ENCODE peak calls at places on chromosomes 5 and 9, in nine cellular contexts. T, S, Q, D, R, M, P, L and Z are unnamed samples.

GRCh38 chr5:148979104-148979723 is 83.6 kb downstream of the SH3TC2 start:
- DNase-seq in T (peak; percentile 42), S (no peak), Q (no peak), D (no peak), R (no peak), M (no peak), P (no peak), L (no peak), Z (no peak)

GRCh38 chr9:121613009-121613766 is 38.2 kb upstream of the DAB2IP start:
- DNase-seq in T (no peak), S (no peak), Q (no peak), D (no peak), R (no peak), M (no peak), P (no peak), L (no peak), Z (no peak)

GRCh38 chr5:125536095-125536494 is 789.7 kb upstream of the ZNF608 start:
- DNase-seq in T (no peak), S (no peak), Q (no peak), D (no peak), R (no peak), M (no peak), P (no peak), L (no peak), Z (no peak)

GRCh38 chr9:117073539-117074336 is 341.1 kb downstream of the ASTN2 start:
- DNase-seq in T (peak; percentile 29), S (peak; percentile 15), Q (peak; percentile 50), D (no peak), R (no peak), M (no peak), P (peak; percentile 78), L (no peak), Z (peak; percentile 91)

GRCh38 chr9:4615778-4616177 is 46.3 kb upstream of the PLPP6 start:
- DNase-seq in T (no peak), S (no peak), Q (no peak), D (no peak), R (no peak), M (no peak), P (no peak), L (no peak), Z (no peak)

GRCh38 chr9:136587145-136587943 is 41.5 kb upstream of the NOTCH1 start:
- DNase-seq in T (peak; percentile 63), S (no peak), Q (peak; percentile 93), D (peak; percentile 67), R (peak; percentile 68), M (no peak), P (peak; percentile 87), L (no peak), Z (peak; percentile 92)

GRCh38 chr5:79088507-79088906 is 18.9 kb downstream of the BHMT2 start:
- DNase-seq in T (no peak), S (no peak), Q (no peak), D (no peak), R (no peak), M (no peak), P (no peak), L (no peak), Z (peak; percentile 50)

GRCh38 chr5:77223653-77224052 is 13.2 kb downstream of the PDE8B start:
- DNase-seq in T (no peak), S (no peak), Q (no peak), D (no peak), R (no peak), M (no peak), P (no peak), L (no peak), Z (no peak)

GRCh38 chr9:89850153-89850552 is 245.3 kb downstream of the GADD45G start:
- DNase-seq in T (no peak), S (no peak), Q (no peak), D (no peak), R (no peak), M (no peak), P (no peak), L (no peak), Z (peak; percentile 7)

GRCh38 chr9:95008151-95008771 is 281.8 kb downstream of the AOPEP start:
- DNase-seq in T (peak; percentile 45), S (no peak), Q (no peak), D (peak; percentile 33), R (peak; percentile 61), M (no peak), P (no peak), L (no peak), Z (no peak)

GRCh38 chr5:89374818-89375521 is 492.0 kb upstream of the MEF2C start:
- DNase-seq in T (no peak), S (no peak), Q (no peak), D (no peak), R (peak; percentile 20), M (no peak), P (no peak), L (no peak), Z (no peak)

DNA sequence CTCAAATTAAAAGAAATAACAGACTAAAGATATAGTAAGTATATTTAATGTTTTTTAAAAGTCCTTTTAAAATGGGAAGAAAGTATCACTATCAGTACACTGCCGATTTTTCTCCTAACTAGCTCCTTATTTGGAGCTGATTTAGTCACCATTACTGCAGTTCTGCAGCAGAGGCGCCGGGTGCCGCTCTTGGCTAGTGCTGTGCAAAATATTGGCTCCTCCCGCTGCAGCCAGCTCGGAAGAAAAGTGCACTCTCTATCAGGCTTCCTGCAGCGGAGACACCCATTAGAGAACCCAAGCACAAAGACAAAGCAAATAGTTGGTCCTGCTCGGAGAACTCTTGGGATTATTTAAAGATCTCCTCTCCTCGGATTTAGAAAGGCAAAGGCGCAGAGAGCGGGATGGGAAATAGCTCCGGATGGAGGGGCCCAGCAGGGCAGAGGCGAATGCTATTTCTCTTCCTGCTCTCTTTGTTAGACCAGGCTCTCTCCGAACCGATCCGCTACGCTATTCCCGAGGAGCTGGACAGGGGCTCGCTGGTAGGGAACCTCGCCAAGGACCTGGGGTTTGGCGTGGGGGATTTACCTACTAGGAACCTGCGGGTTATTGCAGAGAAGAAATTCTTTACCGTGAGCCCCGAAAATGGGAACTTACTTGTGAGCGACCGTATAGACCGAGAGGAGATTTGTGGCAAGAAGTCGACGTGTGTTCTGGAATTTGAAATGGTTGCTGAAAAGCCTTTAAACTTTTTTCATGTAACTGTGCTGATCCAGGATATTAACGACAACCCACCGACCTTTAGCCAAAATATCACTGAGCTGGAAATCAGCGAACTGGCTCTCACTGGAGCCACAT is at the start of gene PCDHGB3:
- DNase-seq in T (peak; percentile 81), S (no peak), Q (peak; percentile 62), D (peak; percentile 70), R (no peak), M (no peak), P (no peak), L (no peak), Z (no peak)
- H3K9me3 ChIP-seq in T (no peaks in the 10 kb centered on the region), S (peaks cover 55% of the 10 kb centered on the region), Q (no peaks in the 10 kb centered on the region), D (peaks cover 2% of the 10 kb centered on the region), R (peaks cover 13% of the 10 kb centered on the region), M (peaks cover 4% of the 10 kb centered on the region), P (peaks cover 7% of the 10 kb centered on the region), L (peaks cover 7% of the 10 kb centered on the region), Z (peaks cover 51% of the 10 kb centered on the region)

GRCh38 chr5:122498163-122498562 is 186.1 kb downstream of the SNCAIP start:
- DNase-seq in T (peak; percentile 32), S (no peak), Q (peak; percentile 21), D (peak; percentile 20), R (no peak), M (no peak), P (peak; percentile 32), L (no peak), Z (peak; percentile 86)

GRCh38 chr5:122499617-122500016 is 187.6 kb downstream of the SNCAIP start:
- DNase-seq in T (no peak), S (no peak), Q (no peak), D (no peak), R (no peak), M (no peak), P (no peak), L (no peak), Z (no peak)

GRCh38 chr5:122501087-122501435 is 189.0 kb downstream of the SNCAIP start:
- DNase-seq in T (peak; percentile 48), S (no peak), Q (peak; percentile 63), D (peak; percentile 63), R (no peak), M (no peak), P (no peak), L (no peak), Z (no peak)

DNA sequence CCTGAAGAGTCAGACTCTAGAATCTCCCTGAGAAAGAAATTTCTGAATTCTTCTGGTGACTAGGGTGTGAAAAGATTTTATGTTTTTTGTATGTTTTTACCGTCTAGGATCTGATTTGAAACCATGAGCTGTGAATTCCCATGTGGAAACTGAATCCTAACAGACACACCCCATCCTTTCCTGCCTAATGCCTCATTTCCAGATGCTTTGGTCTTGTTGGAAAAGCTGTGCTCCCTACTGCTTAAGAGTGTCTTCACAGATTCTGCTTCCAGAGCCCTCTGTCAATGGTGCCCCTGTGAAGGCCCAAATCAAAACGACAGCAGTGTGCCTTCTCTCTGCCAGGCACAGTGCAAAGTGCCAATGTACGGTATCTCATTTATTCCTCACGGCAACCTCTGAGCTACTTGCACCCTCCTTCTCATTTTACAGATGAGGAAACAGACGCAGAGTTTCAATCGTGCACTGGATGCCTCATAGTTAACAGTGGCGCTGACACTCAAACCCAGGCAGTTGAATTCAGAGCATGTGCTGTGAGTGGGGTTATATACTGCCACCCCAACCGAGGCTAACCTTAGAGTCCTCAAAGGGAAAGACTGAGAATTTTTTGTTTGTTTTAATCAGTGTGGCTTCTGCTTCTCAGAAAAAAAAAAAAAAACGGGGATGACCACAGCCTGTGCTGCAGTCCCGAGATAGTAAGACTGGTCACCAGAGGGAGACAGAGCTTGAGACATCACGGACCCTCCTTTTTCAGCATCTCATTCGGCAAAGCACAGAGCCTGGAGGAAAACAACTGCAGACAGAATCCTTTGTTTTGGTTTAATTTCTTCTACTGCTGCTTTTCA is 188.4 kb downstream of the SNCAIP start:
- DNase-seq in T (peak; percentile 81), S (peak; percentile 48), Q (peak; percentile 82), D (peak; percentile 78), R (no peak), M (no peak), P (peak; percentile 59), L (peak; percentile 12), Z (peak; percentile 85)
- H3K4me3 ChIP-seq in T (peak overlapping the region; percentile 59), S (no peak overlapping the region), Q (no peak overlapping the region), D (peak overlapping the region; percentile 19), R (no peak overlapping the region), M (no peak overlapping the region), P (no peak overlapping the region), L (no peak overlapping the region), Z (no peak overlapping the region)

GRCh38 chr5:4447657-4448056 is 692.5 kb upstream of the ADAMTS16 start:
- DNase-seq in T (no peak), S (no peak), Q (no peak), D (no peak), R (no peak), M (no peak), P (no peak), L (no peak), Z (no peak)
- H3K9me3 ChIP-seq in T (no peaks in the 10 kb centered on the region), S (no peaks in the 10 kb centered on the region), Q (no peaks in the 10 kb centered on the region), D (no peaks in the 10 kb centered on the region), R (no peaks in the 10 kb centered on the region), M (no peaks in the 10 kb centered on the region), P (peaks cover 15% of the 10 kb centered on the region), L (peaks cover 9% of the 10 kb centered on the region), Z (peaks cover 11% of the 10 kb centered on the region)

DNA sequence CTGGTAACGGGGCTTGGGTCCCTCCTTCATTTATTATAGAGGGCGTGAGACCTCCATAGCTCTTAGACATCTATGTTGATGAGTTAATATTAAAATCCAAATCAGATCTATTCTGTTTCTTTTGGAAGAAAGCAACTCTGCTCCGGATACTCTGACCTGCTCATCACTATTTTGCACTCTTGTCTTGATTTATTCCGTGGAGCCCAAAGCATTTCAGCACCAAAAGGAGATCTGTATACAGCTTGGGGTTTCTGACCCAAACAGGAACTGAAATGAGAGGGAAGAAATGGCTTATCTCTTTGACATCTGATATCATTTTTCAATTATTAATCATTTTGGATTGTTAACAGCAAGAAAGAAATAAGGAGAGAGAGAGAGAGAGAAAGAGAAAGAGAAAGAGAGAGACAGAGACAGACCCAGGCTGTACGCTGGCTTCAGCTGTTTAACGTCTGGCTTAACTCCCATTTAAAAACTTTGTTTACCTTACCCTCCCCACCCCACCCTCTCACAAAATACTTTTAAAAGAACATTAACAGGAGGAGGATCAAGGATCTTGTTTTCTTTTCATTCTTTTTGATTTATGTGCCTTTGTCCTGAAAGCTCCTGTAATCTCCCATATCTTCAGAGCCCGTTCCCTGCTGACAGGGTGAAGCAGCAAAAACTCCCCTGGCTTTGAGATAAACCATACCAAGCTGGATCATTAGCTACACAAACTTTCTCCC is 231.4 kb upstream of the TUT7 start:
- DNase-seq in T (no peak), S (no peak), Q (peak; percentile 45), D (peak; percentile 46), R (no peak), M (no peak), P (no peak), L (no peak), Z (peak; percentile 50)
- H3K4me3 ChIP-seq in T (peak overlapping the region; percentile 50), S (no peak overlapping the region), Q (no peak overlapping the region), D (peak overlapping the region; percentile 52), R (no peak overlapping the region), M (peak overlapping the region; percentile 18), P (peak overlapping the region; percentile 30), L (peak overlapping the region; percentile 23), Z (peak overlapping the region; percentile 58)